ENCODE peak calls at places on chromosomes 11 and 22, in four cellular contexts. Y, E, M and H are unnamed samples.

GRCh38 chr11:128488471-128488870 is 98.9 kb downstream of the ETS1 start:
- DNase-seq in M (peak; percentile 98), E (peak; percentile 91), Y (peak; percentile 91), H (peak; percentile 93)

GRCh38 chr11:64918056-64918455 is 1.0 kb upstream of the ATG2A start:
- DNase-seq in Y (peak; percentile 31), E (peak; percentile 75), M (peak; percentile 52), H (peak; percentile 36)

GRCh38 chr22:37017356-37017755 is 1.9 kb downstream of the TST start:
- DNase-seq in E (no peak), Y (no peak), M (no peak), H (no peak)

GRCh38 chr11:8310743-8311298 is 47.1 kb upstream of the LMO1 start:
- DNase-seq in Y (no peak), E (no peak), M (no peak), H (no peak)

GRCh38 chr22:17912942-17913704 is 111.2 kb downstream of the MICAL3 start:
- DNase-seq in E (no peak), M (no peak), Y (no peak), H (no peak)

GRCh38 chr11:8219257-8220021 is 44.2 kb downstream of the LMO1 start:
- DNase-seq in E (peak; percentile 67), M (peak; percentile 42), Y (no peak), H (peak; percentile 25)

GRCh38 chr11:17389205-17389956 is 922 bp upstream of the KCNJ11 start:
- DNase-seq in E (peak; percentile 34), M (no peak), Y (no peak), H (no peak)

GRCh38 chr22:40743740-40744139 is 64.5 kb downstream of the MCHR1 start:
- DNase-seq in M (no peak), Y (no peak), E (no peak), H (no peak)

GRCh38 chr11:107928767-107929507 is 689 bp downstream of the RAB39A start:
- DNase-seq in M (no peak), Y (no peak), E (no peak), H (no peak)

GRCh38 chr11:111939836-111940604 is 2.9 kb downstream of the DIXDC1 start:
- DNase-seq in M (peak; percentile 96), Y (no peak), E (peak; percentile 69), H (peak; percentile 54)

GRCh38 chr11:74896311-74896710 is 52.6 kb downstream of the XRRA1 start:
- DNase-seq in Y (no peak), M (no peak), E (no peak), H (no peak)

GRCh38 chr11:32094931-32095330 is 4.1 kb downstream of the RCN1 start:
- DNase-seq in M (no peak), Y (no peak), E (peak; percentile 56), H (no peak)